ENCODE peak calls at places on chromosomes 4 and X, in nine cellular contexts. One of them, this sample, is unnamed.

GRCh38 chrX:103151799-103152198 is 58.9 kb upstream of the NXF3 start:
- DNase-seq in stimulated activated effector memory CD8-positive, alpha-beta T cell treated with anti-CD3 and anti-CD28 coated beads, Interleukin-12 subunit alpha, Interleukin-12 subunit beta, amount 100 ng/mL, for 72 hours: no peak
- DNase-seq in AG10803: no peak
- DNase-seq in NCI-H526 treated with DMSO at 0.1 percent for 48 hours: no peak
- DNase-seq in left colon: no peak
- DNase-seq in NCI-H1105 treated with DMSO at 0.1 percent for 48 hours: no peak
- DNase-seq in psoas muscle: no peak
- DNase-seq in Jurkat, Clone E6-1: no peak
- DNase-seq in activated naive CD4-positive, alpha-beta T cell: no peak
- DNase-seq in this sample: no peak

GRCh38 chrX:17736856-17737706 is at the start of gene SCML1:
- DNase-seq in AG10803: peak
- DNase-seq in NCI-H526 treated with DMSO at 0.1 percent for 48 hours: peak
- DNase-seq in psoas muscle: peak
- DNase-seq in activated naive CD4-positive, alpha-beta T cell: peak
- DNase-seq in Jurkat, Clone E6-1: peak
- DNase-seq in left colon: peak
- DNase-seq in NCI-H1105 treated with DMSO at 0.1 percent for 48 hours: peak
- DNase-seq in stimulated activated effector memory CD8-positive, alpha-beta T cell treated with anti-CD3 and anti-CD28 coated beads, Interleukin-12 subunit alpha, Interleukin-12 subunit beta, amount 100 ng/mL, for 72 hours: peak
- DNase-seq in this sample: peak

GRCh38 chrX:131985526-131986049 is 37.5 kb upstream of the STK26 start:
- DNase-seq in activated naive CD4-positive, alpha-beta T cell: no peak
- DNase-seq in left colon: no peak
- DNase-seq in psoas muscle: no peak
- DNase-seq in AG10803: no peak
- DNase-seq in Jurkat, Clone E6-1: peak
- DNase-seq in NCI-H526 treated with DMSO at 0.1 percent for 48 hours: no peak
- DNase-seq in stimulated activated effector memory CD8-positive, alpha-beta T cell treated with anti-CD3 and anti-CD28 coated beads, Interleukin-12 subunit alpha, Interleukin-12 subunit beta, amount 100 ng/mL, for 72 hours: no peak
- DNase-seq in NCI-H1105 treated with DMSO at 0.1 percent for 48 hours: no peak
- DNase-seq in this sample: no peak

GRCh38 chr4:158193171-158193749 is 17.0 kb upstream of the TMEM144 start:
- DNase-seq in activated naive CD4-positive, alpha-beta T cell: no peak
- DNase-seq in left colon: no peak
- DNase-seq in AG10803: peak
- DNase-seq in NCI-H1105 treated with DMSO at 0.1 percent for 48 hours: peak
- DNase-seq in NCI-H526 treated with DMSO at 0.1 percent for 48 hours: no peak
- DNase-seq in stimulated activated effector memory CD8-positive, alpha-beta T cell treated with anti-CD3 and anti-CD28 coated beads, Interleukin-12 subunit alpha, Interleukin-12 subunit beta, amount 100 ng/mL, for 72 hours: no peak
- DNase-seq in psoas muscle: no peak
- DNase-seq in Jurkat, Clone E6-1: peak
- DNase-seq in this sample: no peak

GRCh38 chrX:51336584-51336983 is 4.0 kb downstream of the NUDT10 start:
- DNase-seq in NCI-H526 treated with DMSO at 0.1 percent for 48 hours: peak
- DNase-seq in AG10803: peak
- DNase-seq in NCI-H1105 treated with DMSO at 0.1 percent for 48 hours: peak
- DNase-seq in stimulated activated effector memory CD8-positive, alpha-beta T cell treated with anti-CD3 and anti-CD28 coated beads, Interleukin-12 subunit alpha, Interleukin-12 subunit beta, amount 100 ng/mL, for 72 hours: no peak
- DNase-seq in left colon: no peak
- DNase-seq in Jurkat, Clone E6-1: peak
- DNase-seq in activated naive CD4-positive, alpha-beta T cell: no peak
- DNase-seq in psoas muscle: no peak
- DNase-seq in this sample: no peak

GRCh38 chr4:55547461-55547770 is 707 bp upstream of the CLOCK start:
- DNase-seq in NCI-H526 treated with DMSO at 0.1 percent for 48 hours: no peak
- DNase-seq in AG10803: no peak
- DNase-seq in Jurkat, Clone E6-1: no peak
- DNase-seq in NCI-H1105 treated with DMSO at 0.1 percent for 48 hours: peak
- DNase-seq in psoas muscle: no peak
- DNase-seq in stimulated activated effector memory CD8-positive, alpha-beta T cell treated with anti-CD3 and anti-CD28 coated beads, Interleukin-12 subunit alpha, Interleukin-12 subunit beta, amount 100 ng/mL, for 72 hours: no peak
- DNase-seq in left colon: no peak
- DNase-seq in activated naive CD4-positive, alpha-beta T cell: no peak
- DNase-seq in this sample: no peak

GRCh38 chr4:153649572-153649991 is 34.5 kb upstream of the TLR2 start:
- DNase-seq in AG10803: peak
- DNase-seq in activated naive CD4-positive, alpha-beta T cell: no peak
- DNase-seq in left colon: no peak
- DNase-seq in psoas muscle: no peak
- DNase-seq in NCI-H1105 treated with DMSO at 0.1 percent for 48 hours: peak
- DNase-seq in Jurkat, Clone E6-1: peak
- DNase-seq in stimulated activated effector memory CD8-positive, alpha-beta T cell treated with anti-CD3 and anti-CD28 coated beads, Interleukin-12 subunit alpha, Interleukin-12 subunit beta, amount 100 ng/mL, for 72 hours: no peak
- DNase-seq in NCI-H526 treated with DMSO at 0.1 percent for 48 hours: peak
- DNase-seq in this sample: no peak

GRCh38 chr4:42172391-42172790 is 19.9 kb upstream of the BEND4 start:
- DNase-seq in AG10803: no peak
- DNase-seq in Jurkat, Clone E6-1: no peak
- DNase-seq in left colon: no peak
- DNase-seq in NCI-H1105 treated with DMSO at 0.1 percent for 48 hours: no peak
- DNase-seq in stimulated activated effector memory CD8-positive, alpha-beta T cell treated with anti-CD3 and anti-CD28 coated beads, Interleukin-12 subunit alpha, Interleukin-12 subunit beta, amount 100 ng/mL, for 72 hours: no peak
- DNase-seq in NCI-H526 treated with DMSO at 0.1 percent for 48 hours: no peak
- DNase-seq in activated naive CD4-positive, alpha-beta T cell: no peak
- DNase-seq in psoas muscle: no peak
- DNase-seq in this sample: no peak

GRCh38 chr4:136590440-136590839 is 941.9 kb downstream of the PCDH18 start:
- DNase-seq in stimulated activated effector memory CD8-positive, alpha-beta T cell treated with anti-CD3 and anti-CD28 coated beads, Interleukin-12 subunit alpha, Interleukin-12 subunit beta, amount 100 ng/mL, for 72 hours: no peak
- DNase-seq in left colon: no peak
- DNase-seq in psoas muscle: no peak
- DNase-seq in AG10803: no peak
- DNase-seq in NCI-H526 treated with DMSO at 0.1 percent for 48 hours: no peak
- DNase-seq in Jurkat, Clone E6-1: no peak
- DNase-seq in NCI-H1105 treated with DMSO at 0.1 percent for 48 hours: no peak
- DNase-seq in activated naive CD4-positive, alpha-beta T cell: no peak
- DNase-seq in this sample: no peak

GRCh38 chr4:101158507-101158906 is 188.8 kb downstream of the PPP3CA start:
- DNase-seq in NCI-H1105 treated with DMSO at 0.1 percent for 48 hours: no peak
- DNase-seq in psoas muscle: no peak
- DNase-seq in AG10803: no peak
- DNase-seq in NCI-H526 treated with DMSO at 0.1 percent for 48 hours: no peak
- DNase-seq in left colon: no peak
- DNase-seq in Jurkat, Clone E6-1: no peak
- DNase-seq in activated naive CD4-positive, alpha-beta T cell: no peak
- DNase-seq in stimulated activated effector memory CD8-positive, alpha-beta T cell treated with anti-CD3 and anti-CD28 coated beads, Interleukin-12 subunit alpha, Interleukin-12 subunit beta, amount 100 ng/mL, for 72 hours: no peak
- DNase-seq in this sample: no peak

GRCh38 chr4:8147231-8147970 is 11.2 kb downstream of the ABLIM2 start:
- DNase-seq in Jurkat, Clone E6-1: no peak
- DNase-seq in AG10803: no peak
- DNase-seq in left colon: no peak
- DNase-seq in NCI-H1105 treated with DMSO at 0.1 percent for 48 hours: no peak
- DNase-seq in activated naive CD4-positive, alpha-beta T cell: no peak
- DNase-seq in NCI-H526 treated with DMSO at 0.1 percent for 48 hours: no peak
- DNase-seq in stimulated activated effector memory CD8-positive, alpha-beta T cell treated with anti-CD3 and anti-CD28 coated beads, Interleukin-12 subunit alpha, Interleukin-12 subunit beta, amount 100 ng/mL, for 72 hours: no peak
- DNase-seq in psoas muscle: no peak
- DNase-seq in this sample: no peak

GRCh38 chrX:118523920-118524319 is 28.3 kb downstream of the DOCK11 start:
- DNase-seq in activated naive CD4-positive, alpha-beta T cell: peak
- DNase-seq in NCI-H526 treated with DMSO at 0.1 percent for 48 hours: no peak
- DNase-seq in NCI-H1105 treated with DMSO at 0.1 percent for 48 hours: no peak
- DNase-seq in Jurkat, Clone E6-1: no peak
- DNase-seq in stimulated activated effector memory CD8-positive, alpha-beta T cell treated with anti-CD3 and anti-CD28 coated beads, Interleukin-12 subunit alpha, Interleukin-12 subunit beta, amount 100 ng/mL, for 72 hours: no peak
- DNase-seq in left colon: no peak
- DNase-seq in AG10803: no peak
- DNase-seq in psoas muscle: no peak
- DNase-seq in this sample: no peak

GRCh38 chrX:11406109-11406755 is 113.0 kb downstream of the AMELX start:
- DNase-seq in psoas muscle: no peak
- DNase-seq in NCI-H526 treated with DMSO at 0.1 percent for 48 hours: no peak
- DNase-seq in stimulated activated effector memory CD8-positive, alpha-beta T cell treated with anti-CD3 and anti-CD28 coated beads, Interleukin-12 subunit alpha, Interleukin-12 subunit beta, amount 100 ng/mL, for 72 hours: no peak
- DNase-seq in NCI-H1105 treated with DMSO at 0.1 percent for 48 hours: no peak
- DNase-seq in activated naive CD4-positive, alpha-beta T cell: no peak
- DNase-seq in Jurkat, Clone E6-1: no peak
- DNase-seq in left colon: no peak
- DNase-seq in AG10803: no peak
- DNase-seq in this sample: no peak

GRCh38 chr4:123190176-123190575 is 206.4 kb upstream of the SPRY1 start:
- DNase-seq in NCI-H526 treated with DMSO at 0.1 percent for 48 hours: no peak
- DNase-seq in AG10803: no peak
- DNase-seq in activated naive CD4-positive, alpha-beta T cell: no peak
- DNase-seq in Jurkat, Clone E6-1: peak
- DNase-seq in psoas muscle: no peak
- DNase-seq in left colon: no peak
- DNase-seq in NCI-H1105 treated with DMSO at 0.1 percent for 48 hours: no peak
- DNase-seq in stimulated activated effector memory CD8-positive, alpha-beta T cell treated with anti-CD3 and anti-CD28 coated beads, Interleukin-12 subunit alpha, Interleukin-12 subunit beta, amount 100 ng/mL, for 72 hours: no peak
- DNase-seq in this sample: no peak

GRCh38 chr4:7938513-7939376 is 916 bp downstream of the AFAP1 start:
- DNase-seq in AG10803: peak
- DNase-seq in NCI-H1105 treated with DMSO at 0.1 percent for 48 hours: no peak
- DNase-seq in left colon: peak
- DNase-seq in activated naive CD4-positive, alpha-beta T cell: peak
- DNase-seq in NCI-H526 treated with DMSO at 0.1 percent for 48 hours: no peak
- DNase-seq in stimulated activated effector memory CD8-positive, alpha-beta T cell treated with anti-CD3 and anti-CD28 coated beads, Interleukin-12 subunit alpha, Interleukin-12 subunit beta, amount 100 ng/mL, for 72 hours: no peak
- DNase-seq in Jurkat, Clone E6-1: no peak
- DNase-seq in psoas muscle: peak
- DNase-seq in this sample: no peak

GRCh38 chrX:378443-378842 is 8.3 kb downstream of the PPP2R3B start:
- DNase-seq in left colon: no peak
- DNase-seq in AG10803: no peak
- DNase-seq in Jurkat, Clone E6-1: peak
- DNase-seq in stimulated activated effector memory CD8-positive, alpha-beta T cell treated with anti-CD3 and anti-CD28 coated beads, Interleukin-12 subunit alpha, Interleukin-12 subunit beta, amount 100 ng/mL, for 72 hours: no peak
- DNase-seq in activated naive CD4-positive, alpha-beta T cell: no peak
- DNase-seq in NCI-H526 treated with DMSO at 0.1 percent for 48 hours: no peak
- DNase-seq in NCI-H1105 treated with DMSO at 0.1 percent for 48 hours: no peak
- DNase-seq in psoas muscle: no peak
- DNase-seq in this sample: no peak

GRCh38 chr4:183099537-183100297 is 660 bp downstream of the WWC2 start:
- DNase-seq in stimulated activated effector memory CD8-positive, alpha-beta T cell treated with anti-CD3 and anti-CD28 coated beads, Interleukin-12 subunit alpha, Interleukin-12 subunit beta, amount 100 ng/mL, for 72 hours: no peak
- DNase-seq in psoas muscle: peak
- DNase-seq in NCI-H526 treated with DMSO at 0.1 percent for 48 hours: peak
- DNase-seq in left colon: peak
- DNase-seq in AG10803: no peak
- DNase-seq in activated naive CD4-positive, alpha-beta T cell: no peak
- DNase-seq in Jurkat, Clone E6-1: no peak
- DNase-seq in NCI-H1105 treated with DMSO at 0.1 percent for 48 hours: peak
- DNase-seq in this sample: no peak

GRCh38 chr4:21858971-21859370 is 89.6 kb downstream of the KCNIP4 start:
- DNase-seq in activated naive CD4-positive, alpha-beta T cell: no peak
- DNase-seq in left colon: no peak
- DNase-seq in NCI-H1105 treated with DMSO at 0.1 percent for 48 hours: no peak
- DNase-seq in NCI-H526 treated with DMSO at 0.1 percent for 48 hours: no peak
- DNase-seq in AG10803: no peak
- DNase-seq in psoas muscle: no peak
- DNase-seq in stimulated activated effector memory CD8-positive, alpha-beta T cell treated with anti-CD3 and anti-CD28 coated beads, Interleukin-12 subunit alpha, Interleukin-12 subunit beta, amount 100 ng/mL, for 72 hours: no peak
- DNase-seq in Jurkat, Clone E6-1: no peak
- DNase-seq in this sample: no peak

GRCh38 chrX:38768079-38768478 is 33.2 kb upstream of the MID1IP1 start:
- DNase-seq in NCI-H526 treated with DMSO at 0.1 percent for 48 hours: peak
- DNase-seq in left colon: no peak
- DNase-seq in AG10803: peak
- DNase-seq in Jurkat, Clone E6-1: peak
- DNase-seq in stimulated activated effector memory CD8-positive, alpha-beta T cell treated with anti-CD3 and anti-CD28 coated beads, Interleukin-12 subunit alpha, Interleukin-12 subunit beta, amount 100 ng/mL, for 72 hours: no peak
- DNase-seq in activated naive CD4-positive, alpha-beta T cell: no peak
- DNase-seq in NCI-H1105 treated with DMSO at 0.1 percent for 48 hours: peak
- DNase-seq in psoas muscle: no peak
- DNase-seq in this sample: no peak

GRCh38 chr4:24260922-24261581 is 323.3 kb downstream of the DHX15 start:
- DNase-seq in left colon: no peak
- DNase-seq in NCI-H1105 treated with DMSO at 0.1 percent for 48 hours: no peak
- DNase-seq in activated naive CD4-positive, alpha-beta T cell: no peak
- DNase-seq in psoas muscle: no peak
- DNase-seq in stimulated activated effector memory CD8-positive, alpha-beta T cell treated with anti-CD3 and anti-CD28 coated beads, Interleukin-12 subunit alpha, Interleukin-12 subunit beta, amount 100 ng/mL, for 72 hours: no peak
- DNase-seq in NCI-H526 treated with DMSO at 0.1 percent for 48 hours: no peak
- DNase-seq in AG10803: no peak
- DNase-seq in Jurkat, Clone E6-1: no peak
- DNase-seq in this sample: no peak

GRCh38 chr4:121778991-121779628 is 14.1 kb upstream of the SMIM43 start:
- DNase-seq in AG10803: peak
- DNase-seq in stimulated activated effector memory CD8-positive, alpha-beta T cell treated with anti-CD3 and anti-CD28 coated beads, Interleukin-12 subunit alpha, Interleukin-12 subunit beta, amount 100 ng/mL, for 72 hours: no peak
- DNase-seq in Jurkat, Clone E6-1: no peak
- DNase-seq in activated naive CD4-positive, alpha-beta T cell: no peak
- DNase-seq in left colon: no peak
- DNase-seq in NCI-H526 treated with DMSO at 0.1 percent for 48 hours: no peak
- DNase-seq in psoas muscle: no peak
- DNase-seq in NCI-H1105 treated with DMSO at 0.1 percent for 48 hours: no peak
- DNase-seq in this sample: no peak

GRCh38 chrX:27998666-27999065 is 17.4 kb upstream of the DCAF8L1 start:
- DNase-seq in AG10803: no peak
- DNase-seq in NCI-H1105 treated with DMSO at 0.1 percent for 48 hours: no peak
- DNase-seq in NCI-H526 treated with DMSO at 0.1 percent for 48 hours: no peak
- DNase-seq in activated naive CD4-positive, alpha-beta T cell: no peak
- DNase-seq in stimulated activated effector memory CD8-positive, alpha-beta T cell treated with anti-CD3 and anti-CD28 coated beads, Interleukin-12 subunit alpha, Interleukin-12 subunit beta, amount 100 ng/mL, for 72 hours: no peak
- DNase-seq in Jurkat, Clone E6-1: no peak
- DNase-seq in left colon: no peak
- DNase-seq in psoas muscle: no peak
- DNase-seq in this sample: no peak

GRCh38 chr4:120902925-120903324 is 19.6 kb downstream of the PRDM5 start:
- DNase-seq in psoas muscle: no peak
- DNase-seq in activated naive CD4-positive, alpha-beta T cell: no peak
- DNase-seq in NCI-H526 treated with DMSO at 0.1 percent for 48 hours: no peak
- DNase-seq in left colon: no peak
- DNase-seq in stimulated activated effector memory CD8-positive, alpha-beta T cell treated with anti-CD3 and anti-CD28 coated beads, Interleukin-12 subunit alpha, Interleukin-12 subunit beta, amount 100 ng/mL, for 72 hours: no peak
- DNase-seq in NCI-H1105 treated with DMSO at 0.1 percent for 48 hours: no peak
- DNase-seq in Jurkat, Clone E6-1: no peak
- DNase-seq in AG10803: peak
- DNase-seq in this sample: no peak

GRCh38 chr4:158519226-158519625 is 2.5 kb upstream of the RXFP1 start:
- DNase-seq in activated naive CD4-positive, alpha-beta T cell: no peak
- DNase-seq in stimulated activated effector memory CD8-positive, alpha-beta T cell treated with anti-CD3 and anti-CD28 coated beads, Interleukin-12 subunit alpha, Interleukin-12 subunit beta, amount 100 ng/mL, for 72 hours: no peak
- DNase-seq in NCI-H1105 treated with DMSO at 0.1 percent for 48 hours: no peak
- DNase-seq in psoas muscle: no peak
- DNase-seq in left colon: no peak
- DNase-seq in NCI-H526 treated with DMSO at 0.1 percent for 48 hours: no peak
- DNase-seq in AG10803: no peak
- DNase-seq in Jurkat, Clone E6-1: no peak
- DNase-seq in this sample: no peak

GRCh38 chrX:6067600-6067999 is 161.1 kb downstream of the NLGN4X start:
- DNase-seq in AG10803: no peak
- DNase-seq in activated naive CD4-positive, alpha-beta T cell: no peak
- DNase-seq in stimulated activated effector memory CD8-positive, alpha-beta T cell treated with anti-CD3 and anti-CD28 coated beads, Interleukin-12 subunit alpha, Interleukin-12 subunit beta, amount 100 ng/mL, for 72 hours: no peak
- DNase-seq in Jurkat, Clone E6-1: no peak
- DNase-seq in NCI-H1105 treated with DMSO at 0.1 percent for 48 hours: no peak
- DNase-seq in psoas muscle: no peak
- DNase-seq in left colon: no peak
- DNase-seq in NCI-H526 treated with DMSO at 0.1 percent for 48 hours: no peak
- DNase-seq in this sample: no peak

GRCh38 chr4:46994007-46994405 is 625 bp upstream of the GABRA4 start:
- DNase-seq in stimulated activated effector memory CD8-positive, alpha-beta T cell treated with anti-CD3 and anti-CD28 coated beads, Interleukin-12 subunit alpha, Interleukin-12 subunit beta, amount 100 ng/mL, for 72 hours: no peak
- DNase-seq in NCI-H526 treated with DMSO at 0.1 percent for 48 hours: no peak
- DNase-seq in psoas muscle: no peak
- DNase-seq in left colon: no peak
- DNase-seq in AG10803: no peak
- DNase-seq in Jurkat, Clone E6-1: no peak
- DNase-seq in activated naive CD4-positive, alpha-beta T cell: no peak
- DNase-seq in NCI-H1105 treated with DMSO at 0.1 percent for 48 hours: no peak
- DNase-seq in this sample: no peak

GRCh38 chr4:7535619-7536018 is 100.9 kb upstream of the PSAPL1 start:
- DNase-seq in AG10803: no peak
- DNase-seq in Jurkat, Clone E6-1: no peak
- DNase-seq in stimulated activated effector memory CD8-positive, alpha-beta T cell treated with anti-CD3 and anti-CD28 coated beads, Interleukin-12 subunit alpha, Interleukin-12 subunit beta, amount 100 ng/mL, for 72 hours: no peak
- DNase-seq in left colon: no peak
- DNase-seq in activated naive CD4-positive, alpha-beta T cell: no peak
- DNase-seq in NCI-H1105 treated with DMSO at 0.1 percent for 48 hours: no peak
- DNase-seq in NCI-H526 treated with DMSO at 0.1 percent for 48 hours: no peak
- DNase-seq in psoas muscle: no peak
- DNase-seq in this sample: no peak

GRCh38 chr4:1490906-1491629 is 84.8 kb upstream of the NKX1-1 start:
- DNase-seq in Jurkat, Clone E6-1: no peak
- DNase-seq in stimulated activated effector memory CD8-positive, alpha-beta T cell treated with anti-CD3 and anti-CD28 coated beads, Interleukin-12 subunit alpha, Interleukin-12 subunit beta, amount 100 ng/mL, for 72 hours: no peak
- DNase-seq in left colon: no peak
- DNase-seq in activated naive CD4-positive, alpha-beta T cell: no peak
- DNase-seq in psoas muscle: no peak
- DNase-seq in NCI-H1105 treated with DMSO at 0.1 percent for 48 hours: peak
- DNase-seq in AG10803: no peak
- DNase-seq in NCI-H526 treated with DMSO at 0.1 percent for 48 hours: no peak
- DNase-seq in this sample: no peak

GRCh38 chrX:46279925-46280313 is 265.3 kb downstream of the ZNF674 start:
- DNase-seq in NCI-H526 treated with DMSO at 0.1 percent for 48 hours: no peak
- DNase-seq in stimulated activated effector memory CD8-positive, alpha-beta T cell treated with anti-CD3 and anti-CD28 coated beads, Interleukin-12 subunit alpha, Interleukin-12 subunit beta, amount 100 ng/mL, for 72 hours: no peak
- DNase-seq in AG10803: peak
- DNase-seq in NCI-H1105 treated with DMSO at 0.1 percent for 48 hours: no peak
- DNase-seq in activated naive CD4-positive, alpha-beta T cell: no peak
- DNase-seq in left colon: no peak
- DNase-seq in Jurkat, Clone E6-1: no peak
- DNase-seq in psoas muscle: no peak
- DNase-seq in this sample: no peak

GRCh38 chr4:90718926-90719325 is 591.7 kb downstream of the CCSER1 start:
- DNase-seq in activated naive CD4-positive, alpha-beta T cell: no peak
- DNase-seq in psoas muscle: no peak
- DNase-seq in NCI-H1105 treated with DMSO at 0.1 percent for 48 hours: peak
- DNase-seq in Jurkat, Clone E6-1: no peak
- DNase-seq in left colon: no peak
- DNase-seq in NCI-H526 treated with DMSO at 0.1 percent for 48 hours: no peak
- DNase-seq in AG10803: no peak
- DNase-seq in stimulated activated effector memory CD8-positive, alpha-beta T cell treated with anti-CD3 and anti-CD28 coated beads, Interleukin-12 subunit alpha, Interleukin-12 subunit beta, amount 100 ng/mL, for 72 hours: no peak
- DNase-seq in this sample: no peak

GRCh38 chr4:13097971-13098370 is 386.2 kb downstream of the RAB28 start:
- DNase-seq in left colon: no peak
- DNase-seq in AG10803: no peak
- DNase-seq in psoas muscle: no peak
- DNase-seq in activated naive CD4-positive, alpha-beta T cell: no peak
- DNase-seq in NCI-H526 treated with DMSO at 0.1 percent for 48 hours: no peak
- DNase-seq in Jurkat, Clone E6-1: no peak
- DNase-seq in NCI-H1105 treated with DMSO at 0.1 percent for 48 hours: no peak
- DNase-seq in stimulated activated effector memory CD8-positive, alpha-beta T cell treated with anti-CD3 and anti-CD28 coated beads, Interleukin-12 subunit alpha, Interleukin-12 subunit beta, amount 100 ng/mL, for 72 hours: no peak
- DNase-seq in this sample: no peak